ENCODE peak calls at places on chromosomes 1 and 21, in nine cellular contexts. A is fibroblast of lung, I is body of pancreas, T is AG09309, B is fibroblast of pulmonary artery, O is fibroblast of villous mesenchyme, W is coronary artery, N is transverse colon, H is IMR-90. X is an unnamed sample.

GRCh38 chr1:61226791-61227567 is 144.6 kb downstream of the NFIA start:
- DNase-seq in O (no peak), B (no peak), A (no peak), H (no peak), N (peak; percentile 52), T (no peak), W (no peak), I (peak; percentile 26), X (no peak)

GRCh38 chr1:174982971-174983689 is 16.6 kb upstream of the CACYBP start:
- DNase-seq in B (peak; percentile 80), A (peak; percentile 22), H (peak; percentile 49), T (no peak), N (no peak), I (peak; percentile 29), O (peak; percentile 68), W (no peak), X (no peak)

GRCh38 chr21:24110846-24111245 is 1496.4 kb downstream of the MRPL39 start:
- DNase-seq in T (no peak), A (peak; percentile 52), O (no peak), H (peak; percentile 77), W (no peak), B (no peak), I (no peak), N (no peak), X (peak; percentile 16)

GRCh38 chr1:17207046-17207445 is 2.1 kb downstream of the PADI1 start:
- DNase-seq in W (no peak), B (no peak), A (no peak), N (peak; percentile 59), I (peak; percentile 21), H (no peak), O (no peak), T (no peak), X (no peak)

GRCh38 chr1:192826791-192827477 is 18.1 kb downstream of the RGS2 start:
- DNase-seq in B (peak; percentile 47), T (no peak), W (no peak), I (no peak), H (no peak), O (peak; percentile 51), N (no peak), A (peak; percentile 90), X (no peak)

GRCh38 chr1:17611991-17612390 is 72.5 kb downstream of the ARHGEF10L start:
- DNase-seq in B (no peak), I (no peak), O (peak; percentile 10), W (no peak), T (no peak), N (no peak), H (peak; percentile 77), A (peak; percentile 74), X (peak; percentile 59)

GRCh38 chr1:35558374-35559316 is 1.0 kb downstream of the NCDN start:
- DNase-seq in A (no peak), O (no peak), W (no peak), I (no peak), N (no peak), T (no peak), H (no peak), B (peak; percentile 25), X (no peak)

GRCh38 chr1:55347786-55348185 is 132.6 kb upstream of the USP24 start:
- DNase-seq in I (no peak), O (no peak), W (no peak), T (no peak), H (peak; percentile 16), B (no peak), A (no peak), N (no peak), X (no peak)

GRCh38 chr21:15564907-15565306 is 164.9 kb upstream of the USP25 start:
- DNase-seq in A (no peak), B (peak; percentile 1), N (no peak), W (no peak), T (no peak), O (no peak), H (no peak), I (no peak), X (no peak)

GRCh38 chr1:167533851-167534300 is 15.5 kb upstream of the CD247 start:
- DNase-seq in A (peak; percentile 18), O (peak; percentile 55), I (peak; percentile 72), H (peak; percentile 50), W (no peak), T (no peak), N (peak; percentile 74), B (peak; percentile 75), X (no peak)

GRCh38 chr1:89843279-89844121 is 22.7 kb downstream of the LRRC8D start:
- DNase-seq in W (peak; percentile 77), I (peak; percentile 74), A (peak; percentile 72), O (peak; percentile 76), H (peak; percentile 66), N (peak; percentile 80), T (no peak), B (peak; percentile 63), X (no peak)

GRCh38 chr1:89841507-89841906 is 20.7 kb downstream of the LRRC8D start:
- DNase-seq in O (no peak), B (no peak), W (no peak), T (no peak), H (no peak), N (no peak), A (no peak), I (no peak), X (no peak)

GRCh38 chr1:89844860-89845259 is 24.0 kb downstream of the LRRC8D start:
- DNase-seq in W (no peak), T (no peak), A (no peak), I (no peak), N (no peak), B (no peak), H (no peak), O (no peak), X (no peak)

GRCh38 chr1:89844236-89844807 is 23.5 kb downstream of the LRRC8D start:
- DNase-seq in T (no peak), N (no peak), B (no peak), A (peak; percentile 62), W (no peak), I (no peak), H (peak; percentile 55), O (peak; percentile 70), X (no peak)

GRCh38 chr1:89842547-89843278 is 21.9 kb downstream of the LRRC8D start:
- DNase-seq in N (no peak), B (peak; percentile 54), H (peak; percentile 57), O (peak; percentile 73), A (peak; percentile 47), I (no peak), W (no peak), T (no peak), X (no peak)
- H3K4me3 ChIP-seq in N (peak overlapping the region; percentile 82), B (peak overlapping the region; percentile 83), H (peak overlapping the region; percentile 93), O (peak overlapping the region; percentile 81), A (peak overlapping the region; percentile 67), I (peak overlapping the region; percentile 48), W (peak overlapping the region; percentile 95), T (peak overlapping the region; percentile 66), X (peak overlapping the region; percentile 83)

GRCh38 chr21:39314155-39315027 is 959 bp upstream of the BRWD1 start:
- DNase-seq in B (peak; percentile 69), I (peak; percentile 46), A (peak; percentile 78), W (no peak), O (peak; percentile 70), T (no peak), H (peak; percentile 65), N (peak; percentile 50), X (no peak)

GRCh38 chr21:39313457-39314154 is at the start of gene BRWD1:
- DNase-seq in W (peak; percentile 90), N (peak; percentile 80), B (peak; percentile 84), H (peak; percentile 81), T (no peak), I (peak; percentile 80), A (peak; percentile 88), O (peak; percentile 89), X (peak; percentile 47)

GRCh38 chr21:39311164-39311563 is 2.3 kb downstream of the BRWD1 start:
- DNase-seq in A (no peak), H (no peak), I (no peak), W (no peak), N (no peak), T (no peak), O (no peak), B (no peak), X (no peak)

GRCh38 chr21:39313042-39313456 is 383 bp downstream of the BRWD1 start:
- DNase-seq in H (no peak), I (peak; percentile 45), B (no peak), N (peak; percentile 44), T (no peak), O (no peak), W (peak; percentile 81), A (peak; percentile 11), X (no peak)

DNA sequence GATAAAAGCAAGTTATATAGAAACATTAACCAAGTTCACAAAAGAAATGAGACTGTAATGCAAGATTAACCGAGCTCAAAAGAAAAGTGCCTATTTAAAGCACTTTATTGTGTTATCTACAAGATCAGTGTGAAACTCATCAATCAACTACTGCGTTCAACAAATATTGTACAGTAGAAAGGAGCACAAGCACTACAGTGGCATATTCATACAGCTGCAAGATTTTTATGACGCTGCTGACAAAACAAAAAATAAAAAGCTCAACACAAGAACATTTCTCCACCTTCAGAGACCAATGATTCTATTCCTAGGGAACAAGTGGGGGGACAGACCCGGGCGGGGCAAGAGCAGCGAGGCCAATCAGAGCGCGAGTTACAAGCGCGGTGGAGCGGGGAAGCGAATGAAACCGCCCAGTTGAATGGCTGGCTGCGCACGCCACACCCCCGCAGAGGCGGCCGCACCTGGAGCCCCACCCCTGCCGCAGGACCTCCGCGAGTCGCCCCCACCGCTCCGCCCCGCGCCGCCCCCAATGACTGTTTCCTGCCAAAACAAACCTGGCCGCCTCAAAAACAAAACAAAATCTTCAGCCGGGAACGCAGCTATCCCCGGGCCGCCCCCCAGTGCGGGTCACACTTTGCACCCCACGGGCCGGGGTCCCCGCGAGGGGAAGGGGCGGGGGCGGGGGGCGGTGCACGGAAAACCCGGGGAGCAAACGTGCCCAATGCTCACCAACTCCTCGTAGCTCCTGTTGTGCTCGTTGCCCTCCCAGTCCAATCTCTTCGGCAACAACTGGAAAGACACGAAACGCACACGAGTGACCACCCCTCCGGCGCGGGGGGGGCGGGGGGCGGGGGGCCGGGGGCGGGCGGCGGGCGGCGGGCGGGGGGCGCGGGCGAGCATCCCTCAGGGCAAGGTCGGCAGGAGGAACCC is 1.1 kb downstream of the BRWD1 start:
- DNase-seq in H (peak; percentile 86), O (peak; percentile 93), A (peak; percentile 84), T (no peak), B (peak; percentile 93), N (peak; percentile 95), W (peak; percentile 96), I (peak; percentile 93), X (no peak)
- TF ChIP-seq CTCF in H (no peak), O (no peak), A (no peak), T (no peak), B (no peak), N (no peak), W (no peak), I (no peak), X (no peak)

GRCh38 chr1:24504560-24504959 is 1.9 kb downstream of the RCAN3 start:
- DNase-seq in A (no peak), B (no peak), N (no peak), I (no peak), H (no peak), T (no peak), W (no peak), O (no peak), X (no peak)
- H3K4me3 ChIP-seq in A (no peak overlapping the region), B (no peak overlapping the region), N (no peak overlapping the region), I (no peak overlapping the region), H (no peak overlapping the region), T (no peak overlapping the region), W (no peak overlapping the region), O (no peak overlapping the region), X (no peak overlapping the region)

DNA sequence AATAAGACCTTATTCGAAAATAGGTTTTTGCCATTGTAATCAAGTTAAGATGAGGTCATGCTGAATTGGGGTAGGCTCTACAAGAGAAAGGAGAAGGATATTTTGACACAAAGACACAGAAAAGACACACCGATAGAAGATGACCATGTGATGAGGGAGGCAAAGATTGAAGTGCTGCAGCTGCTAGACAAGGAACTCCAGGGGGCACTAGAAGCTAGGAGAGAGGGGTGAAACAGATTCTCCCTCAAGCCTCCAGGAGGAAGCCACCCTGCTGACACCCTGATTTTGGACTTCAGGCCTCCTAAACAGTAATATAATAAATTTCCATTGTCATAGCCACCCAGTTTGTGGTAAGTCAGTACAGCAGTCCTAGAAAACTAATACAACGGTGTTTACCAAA is 506.8 kb upstream of the CAMK1G start:
- DNase-seq in A (peak; percentile 12), B (no peak), H (no peak), I (no peak), N (peak; percentile 10), O (no peak), W (no peak), T (no peak), X (no peak)
- TF ChIP-seq CTCF in A (no peak), B (no peak), H (no peak), I (peak; percentile 47), N (no peak), O (no peak), W (no peak), T (peak; percentile 62), X (peak; percentile 30)